ENCODE peak calls at places on chromosome 1, in eight cellular contexts. N is amygdala; T is erythroblast; S is IMR-90; M is H7; X is mesenchymal stem cell; K is SJSA1; O is CD8-positive, alpha-beta memory T cell. I is an unnamed sample.

GRCh38 chr1:64540265-64540791 is 70.4 kb downstream of the CACHD1 start:
- DNase-seq in N (no peak), T (no peak), S (no peak), M (no peak), X (no peak), K (no peak), O (no peak), I (peak)

GRCh38 chr1:9281907-9282306 is 10.8 kb upstream of the SPSB1 start:
- DNase-seq in N (no peak), T (no peak), S (no peak), M (peak), X (no peak), K (peak), O (no peak), I (no peak)

GRCh38 chr1:198687429-198687828 is 48.6 kb downstream of the PTPRC start:
- DNase-seq in N (no peak), T (no peak), S (no peak), M (no peak), X (no peak), K (no peak), O (no peak), I (no peak)

GRCh38 chr1:232974971-232975370 is 24.6 kb downstream of the NTPCR start:
- DNase-seq in N (no peak), T (peak), S (peak), M (no peak), X (peak), K (no peak), O (no peak), I (no peak)

GRCh38 chr1:23216771-23217420 is 406 bp downstream of the HTR1D start:
- DNase-seq in N (no peak), T (no peak), S (no peak), M (peak), X (no peak), K (no peak), O (peak), I (no peak)

GRCh38 chr1:167109125-167109524 is 15.2 kb downstream of the STYXL2 start:
- DNase-seq in N (no peak), T (no peak), S (no peak), M (no peak), X (no peak), K (no peak), O (no peak), I (no peak)

GRCh38 chr1:1470626-1471388 is 758 bp upstream of the ATAD3B start:
- DNase-seq in N (no peak), T (peak), S (no peak), M (peak), X (peak), K (no peak), O (peak), I (no peak)

GRCh38 chr1:87335175-87335992 is 6.7 kb downstream of the LMO4 start:
- DNase-seq in N (peak), T (peak), S (peak), M (peak), X (peak), K (peak), O (peak), I (no peak)

GRCh38 chr1:219385786-219386427 is 212.2 kb downstream of the LYPLAL1 start:
- DNase-seq in N (no peak), T (peak), S (peak), M (peak), X (peak), K (peak), O (no peak), I (peak)

GRCh38 chr1:47519491-47519890 is 81.6 kb downstream of the FOXD2 start:
- DNase-seq in N (no peak), T (no peak), S (no peak), M (no peak), X (no peak), K (no peak), O (no peak), I (no peak)

GRCh38 chr1:5988596-5989285 is 3.5 kb downstream of the NPHP4 start:
- DNase-seq in N (no peak), T (no peak), S (no peak), M (no peak), X (no peak), K (no peak), O (no peak), I (no peak)

GRCh38 chr1:210222288-210223006 is 10.1 kb upstream of the SERTAD4 start:
- DNase-seq in N (no peak), T (no peak), S (no peak), M (peak), X (peak), K (peak), O (no peak), I (no peak)

GRCh38 chr1:221947731-221948130 is 205.8 kb upstream of the DUSP10 start:
- DNase-seq in N (no peak), T (no peak), S (no peak), M (no peak), X (no peak), K (no peak), O (no peak), I (no peak)

GRCh38 chr1:1628656-1629429 is 3.1 kb upstream of the MMP23B start:
- DNase-seq in N (no peak), T (no peak), S (no peak), M (peak), X (no peak), K (no peak), O (peak), I (no peak)

GRCh38 chr1:40794915-40795715 is 11.5 kb downstream of the KCNQ4 start:
- DNase-seq in N (no peak), T (no peak), S (no peak), M (no peak), X (no peak), K (no peak), O (no peak), I (no peak)

GRCh38 chr1:88984553-88984945 is 7.9 kb downstream of the KYAT3 start:
- DNase-seq in N (no peak), T (no peak), S (no peak), M (no peak), X (peak), K (no peak), O (no peak), I (no peak)

I was measured in brain pericyte.